ENCODE peak calls at places on chromosome 14, in four cellular contexts. V is right atrium auricular region; S is CD8-positive, alpha-beta T cell; W is heart right ventricle. T is an unnamed sample.

GRCh38 chr14:24232645-24233537 is at the start of gene GMPR2:
- DNase-seq in W (no peak), V (no peak), S (no peak), T (no peak)

GRCh38 chr14:97824218-97824617 is 1027.0 kb downstream of the VRK1 start:
- DNase-seq in S (no peak), V (no peak), W (no peak), T (no peak)

GRCh38 chr14:68955164-68955921 is 23.8 kb downstream of the ACTN1 start:
- DNase-seq in W (no peak), V (no peak), S (no peak), T (no peak)

GRCh38 chr14:97218713-97219355 is 421.7 kb downstream of the VRK1 start:
- DNase-seq in V (no peak), S (peak; percentile 70), W (no peak), T (no peak)

GRCh38 chr14:102824832-102825231 is 47.6 kb downstream of the TRAF3 start:
- DNase-seq in V (no peak), W (peak; percentile 61), S (no peak), T (no peak)

GRCh38 chr14:102819176-102819628 is 42.0 kb downstream of the TRAF3 start:
- DNase-seq in S (peak; percentile 58), W (no peak), V (no peak), T (peak; percentile 25)

GRCh38 chr14:72256055-72256454 is 323.8 kb downstream of the RGS6 start:
- DNase-seq in W (no peak), V (no peak), S (no peak), T (no peak)

GRCh38 chr14:32472512-32473472 is 143.7 kb downstream of the AKAP6 start:
- DNase-seq in V (no peak), S (no peak), W (peak; percentile 24), T (no peak)

GRCh38 chr14:99521176-99522024 is 40.2 kb downstream of the CCNK start:
- DNase-seq in S (no peak), W (no peak), V (no peak), T (no peak)

GRCh38 chr14:45247427-45247826 is 5.6 kb downstream of the MIS18BP1 start:
- DNase-seq in S (no peak), W (no peak), V (no peak), T (no peak)

GRCh38 chr14:73344304-73344703 is 107.0 kb downstream of the PAPLN start:
- DNase-seq in W (no peak), S (no peak), V (no peak), T (no peak)

GRCh38 chr14:65206448-65207096 is 104.3 kb upstream of the MAX start:
- DNase-seq in V (no peak), S (no peak), W (no peak), T (no peak)

GRCh38 chr14:72810201-72810600 is 83.7 kb downstream of the DPF3 start:
- DNase-seq in V (no peak), S (no peak), W (no peak), T (peak; percentile 9)

GRCh38 chr14:21309238-21309636 is 29.4 kb downstream of the RPGRIP1 start:
- DNase-seq in S (no peak), W (no peak), V (no peak), T (no peak)

GRCh38 chr14:73458219-73458976 is at the start of gene NUMB:
- DNase-seq in W (peak; percentile 99), S (peak; percentile 95), V (peak; percentile 100), T (peak; percentile 96)

GRCh38 chr14:20848955-20849570 is 42.1 kb upstream of the RNASE3 start:
- DNase-seq in V (no peak), W (no peak), S (no peak), T (no peak)

GRCh38 chr14:65462411-65462810 is 49.9 kb downstream of the FUT8 start:
- DNase-seq in S (no peak), W (no peak), V (no peak), T (no peak)

GRCh38 chr14:77508249-77508648 is 9.6 kb upstream of the ISM2 start:
- DNase-seq in S (no peak), V (no peak), W (no peak), T (no peak)

GRCh38 chr14:69464829-69465228 is 19.7 kb upstream of the PLEKHD1 start:
- DNase-seq in V (no peak), S (no peak), W (no peak), T (no peak)

GRCh38 chr14:67674480-67675218 is at the start of gene VTI1B:
- DNase-seq in S (peak; percentile 89), V (peak; percentile 64), W (peak; percentile 85), T (peak; percentile 71)

GRCh38 chr14:64536488-64537245 is 3.9 kb upstream of the HSPA2 start:
- DNase-seq in S (no peak), W (no peak), V (no peak), T (no peak)

GRCh38 chr14:101758913-101759593 is 2.5 kb upstream of the PPP2R5C start:
- DNase-seq in S (no peak), W (no peak), V (no peak), T (no peak)

GRCh38 chr14:25140423-25140822 is 90.5 kb upstream of the STXBP6 start:
- DNase-seq in V (no peak), S (no peak), W (no peak), T (no peak)

GRCh38 chr14:55698051-55698450 is 118.0 kb downstream of the KTN1 start:
- DNase-seq in V (no peak), S (no peak), W (no peak), T (no peak)

GRCh38 chr14:68665116-68665515 is 127.8 kb downstream of the ZFP36L1 start:
- DNase-seq in V (peak; percentile 30), W (no peak), S (peak; percentile 19), T (no peak)

GRCh38 chr14:21699551-21699950 is 25.9 kb upstream of the OR4E1 start:
- DNase-seq in V (no peak), S (no peak), W (no peak), T (no peak)

GRCh38 chr14:67665886-67666285 is 8.5 kb downstream of the VTI1B start:
- DNase-seq in S (no peak), V (no peak), W (no peak), T (no peak)

GRCh38 chr14:25009891-25010290 is 40.1 kb downstream of the STXBP6 start:
- DNase-seq in W (no peak), S (no peak), V (no peak), T (no peak)

GRCh38 chr14:54669759-54670630 is 103.1 kb downstream of the SAMD4A start:
- DNase-seq in W (no peak), S (peak; percentile 49), V (peak; percentile 57), T (peak; percentile 4)
- H3K4me3 ChIP-seq in W (no peak overlapping the region), S (no peak overlapping the region), V (no peak overlapping the region), T (no peak overlapping the region)

GRCh38 chr14:28784262-28785021 is 17.9 kb downstream of the FOXG1 start:
- DNase-seq in S (no peak), V (no peak), W (no peak), T (no peak)

GRCh38 chr14:28780843-28781503 is 14.4 kb downstream of the FOXG1 start:
- DNase-seq in S (no peak), W (no peak), V (no peak), T (no peak)

GRCh38 chr14:28783593-28784143 is 17.1 kb downstream of the FOXG1 start:
- DNase-seq in V (no peak), S (no peak), W (no peak), T (no peak)

GRCh38 chr14:28779416-28779941 is 12.9 kb downstream of the FOXG1 start:
- DNase-seq in W (no peak), S (no peak), V (no peak), T (no peak)

DNA sequence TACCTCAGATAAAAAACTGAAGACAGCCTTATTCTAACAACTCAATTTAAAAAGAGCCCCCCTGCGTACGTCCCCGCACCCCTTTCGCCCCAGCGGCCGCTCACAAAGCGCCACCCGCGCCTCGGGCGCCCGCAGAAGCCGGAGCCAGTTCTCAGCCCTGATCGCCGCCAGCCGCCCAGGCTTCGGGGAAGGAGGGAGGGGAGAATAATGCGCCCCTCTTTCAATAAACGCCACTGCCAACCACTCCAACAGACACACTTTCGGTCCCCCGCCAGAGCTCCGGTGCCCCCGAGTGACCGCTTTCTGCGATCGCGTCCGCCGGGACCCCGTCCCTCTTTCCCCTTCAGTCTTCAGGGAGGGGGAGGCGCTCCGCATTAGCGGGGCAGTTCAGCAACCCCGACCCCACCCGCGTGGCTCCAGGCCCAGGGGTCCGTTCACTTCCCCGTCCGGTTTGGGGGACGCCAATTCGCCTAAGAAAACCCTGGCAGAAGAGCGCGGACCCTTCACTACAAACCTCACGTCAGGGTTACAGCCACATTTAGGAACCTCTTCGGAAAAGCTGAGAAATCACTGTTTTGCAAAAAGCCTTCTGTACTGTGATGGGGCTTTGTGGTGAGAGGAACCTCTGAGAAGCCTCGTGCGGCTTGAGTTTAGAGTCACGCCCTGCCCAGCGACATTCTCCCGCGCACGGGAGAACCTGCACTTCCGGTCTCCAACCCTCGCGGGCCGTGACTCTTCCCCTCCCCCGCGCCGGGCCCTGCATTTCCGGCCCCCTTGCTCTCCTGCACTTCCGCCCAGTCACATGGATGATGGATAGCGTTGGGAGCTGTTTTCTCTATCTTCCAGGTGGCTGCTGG is 18.7 kb downstream of the FOXG1 start:
- DNase-seq in V (no peak), S (no peak), W (no peak), T (no peak)
- H3K27me3 ChIP-seq in V (peaks cover 11% of the 10 kb centered on the region), S (no peaks in the 10 kb centered on the region), W (peaks cover 71% of the 10 kb centered on the region), T (no peaks in the 10 kb centered on the region)

GRCh38 chr14:92936085-92936484 is 13.1 kb downstream of the CHGA start:
- DNase-seq in V (no peak), W (no peak), S (no peak), T (no peak)

GRCh38 chr14:92933481-92933880 is 10.5 kb downstream of the CHGA start:
- DNase-seq in W (no peak), S (no peak), V (no peak), T (no peak)

GRCh38 chr14:92934196-92935085 is 11.5 kb downstream of the CHGA start:
- DNase-seq in V (no peak), W (no peak), S (no peak), T (no peak)

GRCh38 chr14:92937229-92937937 is 14.4 kb downstream of the CHGA start:
- DNase-seq in V (no peak), S (no peak), W (no peak), T (no peak)

GRCh38 chr14:92935446-92935845 is 12.5 kb downstream of the CHGA start:
- DNase-seq in V (no peak), W (no peak), S (no peak), T (no peak)
- H3K9me3 ChIP-seq in V (no peaks in the 10 kb centered on the region), W (no peaks in the 10 kb centered on the region), S (no peaks in the 10 kb centered on the region), T (no peaks in the 10 kb centered on the region)

GRCh38 chr14:76413106-76413961 is 37.4 kb downstream of the ESRRB start:
- DNase-seq in V (no peak), S (no peak), W (no peak), T (no peak)
- H3K4me3 ChIP-seq in V (no peak overlapping the region), S (no peak overlapping the region), W (no peak overlapping the region), T (no peak overlapping the region)

DNA sequence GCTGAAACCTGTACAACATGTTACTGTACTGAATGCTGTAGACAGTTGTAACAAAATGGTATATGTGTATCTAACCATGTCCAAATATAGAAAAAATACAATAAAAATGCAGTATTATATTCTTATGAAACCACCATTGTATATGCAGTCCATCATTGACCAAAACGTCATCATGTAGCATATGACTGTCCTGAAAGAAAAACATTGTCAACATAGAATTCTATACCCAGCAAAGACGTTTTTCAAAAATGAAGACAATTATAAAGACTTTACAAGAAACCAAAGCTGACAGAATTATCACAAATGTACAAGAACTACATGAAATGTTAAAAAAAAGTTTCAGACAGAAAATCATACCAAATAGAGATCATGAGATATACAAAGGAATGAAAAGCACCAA is 8.1 kb upstream of the GPATCH2L start:
- DNase-seq in W (no peak), V (no peak), S (no peak), T (no peak)
- H3K27me3 ChIP-seq in W (peaks cover 29% of the 10 kb centered on the region), V (no peaks in the 10 kb centered on the region), S (peaks cover 7% of the 10 kb centered on the region), T (no peaks in the 10 kb centered on the region)

GRCh38 chr14:104363891-104364760 is 215.4 kb upstream of the C14orf180 start:
- DNase-seq in V (no peak), S (no peak), W (no peak), T (no peak)
- H3K9me3 ChIP-seq in V (no peaks in the 10 kb centered on the region), S (no peaks in the 10 kb centered on the region), W (no peaks in the 10 kb centered on the region), T (no peaks in the 10 kb centered on the region)

T was measured in effector memory CD4-positive, alpha-beta T cell.